ENCODE peak calls at places on chromosomes 11 and 22, in seven cellular contexts. E is GM20000, J is ovary, C is HFF-Myc, F is lower leg skin, N is testis, W is bronchial epithelial cell. R is an unnamed sample.

GRCh38 chr22:46848227-46848626 is 85.8 kb downstream of the TBC1D22A start:
- DNase-seq in E (no peak), J (no peak), C (no peak), F (no peak), N (no peak), W (peak), R (no peak)

GRCh38 chr11:2700415-2701211 is 819 bp upstream of the KCNQ1OT1 start:
- DNase-seq in E (peak), J (peak), C (no peak), F (peak), N (peak), W (no peak), R (peak)

GRCh38 chr11:7278314-7278917 is 26.7 kb downstream of the SYT9 start:
- DNase-seq in E (peak), J (no peak), C (peak), F (no peak), N (peak), W (peak), R (peak)

GRCh38 chr22:20131856-20132685 is 467 bp downstream of the ZDHHC8 start:
- DNase-seq in E (no peak), J (peak), C (no peak), F (no peak), N (no peak), W (no peak), R (no peak)

GRCh38 chr11:121929581-121929980 is 186.4 kb downstream of the BLID start:
- DNase-seq in E (no peak), J (peak), C (no peak), F (no peak), N (peak), W (peak), R (no peak)

GRCh38 chr22:22171357-22172218 is 73.0 kb upstream of the VPREB1 start:
- DNase-seq in E (no peak), J (no peak), C (no peak), F (no peak), N (peak), W (peak), R (no peak)

GRCh38 chr11:5280582-5281102 is 10.9 kb upstream of the HBE1 start:
- DNase-seq in E (peak), J (peak), C (peak), F (peak), N (peak), W (peak), R (peak)

GRCh38 chr11:116513894-116514293 is 258.9 kb downstream of the BUD13 start:
- DNase-seq in E (peak), J (no peak), C (peak), F (no peak), N (peak), W (peak), R (peak)

GRCh38 chr11:68372114-68372513 is 59.7 kb downstream of the LRP5 start:
- DNase-seq in E (no peak), J (peak), C (no peak), F (no peak), N (no peak), W (no peak), R (no peak)

GRCh38 chr22:43343262-43343988 is at the start of gene SCUBE1:
- DNase-seq in E (peak), J (peak), C (no peak), F (no peak), N (peak), W (peak), R (peak)

GRCh38 chr11:2293396-2294339 is 8.1 kb downstream of the C11orf21 start:
- DNase-seq in E (no peak), J (no peak), C (no peak), F (no peak), N (peak), W (no peak), R (no peak)

DNA sequence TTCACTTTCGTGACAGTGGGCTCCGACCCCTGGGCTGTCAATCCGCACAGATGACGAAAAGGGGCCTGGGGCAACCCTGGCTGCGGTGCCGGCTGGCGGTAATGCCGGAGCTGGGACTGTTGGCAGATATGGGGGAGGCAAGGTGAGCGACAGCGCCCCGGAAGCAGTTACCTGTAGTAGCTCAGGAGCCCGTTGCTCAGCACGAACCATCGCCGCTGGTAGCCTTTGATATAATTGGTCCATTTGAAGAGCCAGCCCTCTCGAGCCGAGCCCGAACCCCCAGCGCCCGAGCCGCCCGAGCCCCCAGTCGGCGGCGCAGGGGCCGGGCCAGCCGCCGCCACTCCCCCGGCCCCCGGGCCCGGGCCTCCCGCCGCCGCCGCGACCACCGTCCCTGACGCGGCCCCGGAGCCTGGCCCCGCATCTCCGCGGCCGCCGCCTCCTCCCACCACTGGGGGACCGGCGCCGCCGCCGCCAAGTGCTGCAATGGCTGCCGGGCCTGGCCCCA is 390 bp downstream of the OSBP start:
- DNase-seq in E (peak), J (peak), C (no peak), F (peak), N (peak), W (peak), R (peak)
- TF ChIP-seq CTCF in E (no peak), J (peak), C (no peak), F (no peak), N (peak), W (no peak), R (no peak)

DNA sequence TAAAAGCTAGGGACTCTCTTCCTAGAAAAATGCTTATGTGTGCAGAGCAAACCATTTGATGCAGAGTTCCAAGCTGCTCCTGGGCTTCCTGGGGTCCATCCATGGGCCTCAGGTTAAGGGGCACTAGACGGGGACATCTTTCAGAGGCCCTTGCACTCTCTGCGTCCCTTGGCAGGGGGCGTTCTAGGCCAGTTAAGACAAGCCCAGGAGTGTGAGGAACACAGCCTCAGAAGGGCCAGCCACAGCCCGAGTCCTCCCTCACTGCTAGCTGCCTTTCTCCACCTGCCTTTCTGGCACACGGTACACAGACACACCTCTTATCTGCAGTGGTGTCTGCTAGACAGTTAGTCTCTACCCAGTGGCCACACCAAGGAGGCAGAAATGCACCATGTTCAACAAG is 18.0 kb upstream of the BID start:
- DNase-seq in E (no peak), J (no peak), C (no peak), F (no peak), N (no peak), W (no peak), R (no peak)
- TF ChIP-seq CTCF in E (no peak), J (no peak), C (no peak), F (no peak), N (no peak), W (no peak), R (peak)

GRCh38 chr11:65743928-65744698 is 23.5 kb upstream of the RNASEH2C start:
- DNase-seq in E (no peak), J (no peak), C (no peak), F (no peak), N (peak), W (no peak), R (no peak)
- TF ChIP-seq CTCF in E (no peak), J (no peak), C (peak), F (no peak), N (no peak), W (peak), R (no peak)

GRCh38 chr11:19934828-19935259 is 222.2 kb downstream of the NAV2 start:
- DNase-seq in E (no peak), J (no peak), C (no peak), F (no peak), N (no peak), W (peak), R (no peak)
- TF ChIP-seq CTCF in E (no peak), J (no peak), C (no peak), F (no peak), N (no peak), W (no peak), R (no peak)

R was measured in GM10248.